ENCODE peak calls at places on chromosome 14, in ten cellular contexts. J, T, C, F, A, B, M, S, Q and H are unnamed samples.

GRCh38 chr14:92924247-92924646 is 1.3 kb downstream of the CHGA start:
- DNase-seq in S (no peak), C (no peak), Q (no peak), T (no peak), B (no peak), M (no peak), F (no peak), A (no peak), J (no peak), H (no peak)

GRCh38 chr14:44497148-44497547 is 9.9 kb downstream of the FSCB start:
- DNase-seq in Q (no peak), S (no peak), C (no peak), T (no peak), J (no peak), B (no peak), A (no peak), M (no peak), F (no peak), H (no peak)

GRCh38 chr14:52185178-52185577 is 82.3 kb upstream of the PTGDR start:
- DNase-seq in F (no peak), A (no peak), T (no peak), M (no peak), J (no peak), Q (no peak), B (no peak), S (no peak), C (no peak), H (no peak)

GRCh38 chr14:89699076-89699475 is 255.5 kb downstream of the EFCAB11 start:
- DNase-seq in T (no peak), B (no peak), C (no peak), J (no peak), A (no peak), S (no peak), F (no peak), Q (no peak), M (no peak), H (no peak)

GRCh38 chr14:91009501-91010152 is 50.8 kb downstream of the RPS6KA5 start:
- DNase-seq in B (no peak), Q (peak; percentile 85), M (no peak), A (no peak), S (no peak), F (no peak), J (no peak), T (no peak), C (no peak), H (no peak)

GRCh38 chr14:99260652-99261551 is 11.1 kb downstream of the BCL11B start:
- DNase-seq in Q (no peak), J (no peak), C (no peak), A (no peak), B (no peak), F (no peak), S (no peak), T (no peak), M (no peak), H (no peak)

GRCh38 chr14:90649096-90649495 is 167.1 kb downstream of the TTC7B start:
- DNase-seq in C (no peak), M (no peak), J (no peak), A (no peak), B (no peak), Q (no peak), T (no peak), S (no peak), F (no peak), H (no peak)

GRCh38 chr14:97315790-97316189 is 518.6 kb downstream of the VRK1 start:
- DNase-seq in B (no peak), J (no peak), M (peak; percentile 34), Q (no peak), T (no peak), F (no peak), S (no peak), A (no peak), C (no peak), H (no peak)

GRCh38 chr14:73759714-73760597 is 45.8 kb upstream of the PNMA1 start:
- DNase-seq in A (peak; percentile 94), Q (peak; percentile 66), T (peak; percentile 93), J (peak; percentile 99), C (peak; percentile 98), F (peak; percentile 92), M (peak; percentile 99), S (peak; percentile 98), B (peak; percentile 97), H (peak; percentile 97)

GRCh38 chr14:37590096-37590809 is 4.8 kb downstream of the FOXA1 start:
- DNase-seq in F (no peak), S (no peak), C (no peak), A (no peak), Q (no peak), B (no peak), M (no peak), J (no peak), T (no peak), H (no peak)

GRCh38 chr14:33940561-33941011 is 10.3 kb downstream of the EGLN3 start:
- DNase-seq in C (no peak), M (no peak), Q (no peak), A (no peak), S (no peak), B (no peak), F (no peak), T (no peak), J (no peak), H (no peak)

GRCh38 chr14:91333640-91334039 is 84.0 kb downstream of the CCDC88C start:
- DNase-seq in F (no peak), C (no peak), B (no peak), S (no peak), A (no peak), J (no peak), T (no peak), M (no peak), Q (no peak), H (no peak)

GRCh38 chr14:72075649-72076334 is 143.6 kb downstream of the RGS6 start:
- DNase-seq in C (no peak), M (no peak), B (no peak), J (no peak), F (no peak), S (no peak), T (no peak), Q (no peak), A (no peak), H (no peak)

GRCh38 chr14:33057585-33057984 is 118.9 kb downstream of the NPAS3 start:
- DNase-seq in B (no peak), M (no peak), A (no peak), C (no peak), S (no peak), T (no peak), Q (no peak), J (no peak), F (no peak), H (no peak)

GRCh38 chr14:90453401-90453951 is 56.6 kb downstream of the CALM1 start:
- DNase-seq in A (no peak), B (no peak), S (peak; percentile 35), F (peak; percentile 67), Q (no peak), C (no peak), M (no peak), T (peak; percentile 57), J (peak; percentile 81), H (no peak)

GRCh38 chr14:21521526-21521925 is 4.6 kb downstream of the SALL2 start:
- DNase-seq in C (no peak), J (no peak), S (no peak), A (peak; percentile 19), M (no peak), T (no peak), Q (no peak), B (no peak), F (no peak), H (no peak)

GRCh38 chr14:21101802-21102413 is 1.0 kb downstream of the TMEM253 start:
- DNase-seq in B (peak; percentile 66), A (no peak), C (no peak), F (no peak), S (no peak), M (no peak), Q (no peak), J (peak; percentile 5), T (no peak), H (no peak)

GRCh38 chr14:49863483-49864262 is 11.1 kb upstream of the NEMF start:
- DNase-seq in T (peak; percentile 33), J (no peak), S (no peak), M (no peak), Q (no peak), C (no peak), B (no peak), A (peak; percentile 25), F (peak; percentile 24), H (no peak)

DNA sequence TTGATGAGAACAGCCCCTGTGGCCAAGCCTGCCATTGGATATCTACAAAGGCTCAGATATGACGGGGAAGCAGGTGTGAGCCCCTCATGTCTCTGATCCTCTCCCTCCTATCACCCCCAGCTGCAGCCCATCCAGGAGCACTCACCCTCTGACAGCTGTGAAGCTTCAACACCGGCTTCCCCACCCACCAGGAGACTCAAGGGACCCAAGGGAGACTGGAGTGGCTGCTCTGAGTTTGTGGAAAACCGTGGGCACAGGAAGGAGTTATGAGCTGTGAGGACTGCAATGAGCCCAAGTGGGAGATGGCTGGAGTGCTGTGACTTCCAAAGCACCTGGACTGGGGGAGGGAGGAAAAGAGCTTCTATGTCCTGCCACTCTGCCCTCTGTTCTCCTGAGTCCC is 7.9 kb downstream of the IFI27L2 start:
- DNase-seq in A (no peak), Q (no peak), S (no peak), J (no peak), C (no peak), F (no peak), B (peak; percentile 31), M (no peak), T (no peak), H (no peak)
- TF ChIP-seq EP300 in A (no peak), Q (no peak), S (no peak), J (no peak), C (no peak), F (no peak), B (no peak), M (no peak), T (no peak), H (no peak)

DNA sequence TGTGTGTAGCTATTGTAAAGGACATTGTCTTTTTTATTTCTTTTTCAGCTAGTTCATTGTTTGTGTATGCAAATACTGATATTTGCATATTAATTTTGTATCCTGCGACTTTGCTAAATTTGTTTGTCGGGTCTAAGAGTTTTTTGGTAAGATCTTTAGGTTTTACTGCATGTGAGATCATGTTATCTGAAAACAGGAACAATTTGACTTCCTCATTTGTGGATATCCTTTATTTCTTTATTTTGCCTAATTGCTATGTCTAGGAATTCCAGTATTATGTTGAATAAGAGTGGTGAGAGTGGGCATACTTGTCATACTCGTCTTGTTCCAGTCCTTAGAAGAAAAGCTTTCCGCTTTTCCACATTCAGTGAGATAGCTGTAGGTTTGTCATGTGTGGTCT is 28.8 kb downstream of the SIX4 start:
- DNase-seq in J (no peak), B (no peak), S (no peak), C (no peak), M (no peak), F (no peak), Q (no peak), A (no peak), T (no peak), H (no peak)
- TF ChIP-seq EP300 in J (no peak), B (no peak), S (no peak), C (no peak), M (no peak), F (no peak), Q (no peak), A (no peak), T (no peak), H (no peak)

GRCh38 chr14:102084931-102085330 is 1.9 kb downstream of the HSP90AA1 start:
- DNase-seq in F (no peak), J (no peak), S (no peak), C (no peak), B (no peak), Q (no peak), T (no peak), M (no peak), A (no peak), H (no peak)
- TF ChIP-seq EP300 in F (no peak), J (no peak), S (no peak), C (no peak), B (no peak), Q (no peak), T (no peak), M (no peak), A (no peak), H (no peak)

GRCh38 chr14:63800083-63800482 is 52.7 kb upstream of the SYNE2 start:
- DNase-seq in C (no peak), F (no peak), M (no peak), B (no peak), J (no peak), Q (no peak), A (no peak), T (no peak), S (no peak), H (no peak)
- TF ChIP-seq EP300 in C (no peak), F (no peak), M (no peak), B (no peak), J (no peak), Q (no peak), A (no peak), T (no peak), S (no peak), H (no peak)